ENCODE peak calls at places on chromosomes 16 and 17, in six cellular contexts. One of them, this sample, is unnamed. For H3K4me1, the result is how much of the 10 kb centered on the place peaks cover.

GRCh38 chr16:86888240-86889044 is 310.1 kb downstream of the FOXL1 start:
- DNase-seq in cardiac muscle cell: no peak
- DNase-seq in pancreas: no peak
- DNase-seq in left lung: no peak
- DNase-seq in DND-41: no peak
- DNase-seq in SJSA1: no peak
- DNase-seq in this sample: no peak

GRCh38 chr16:49661465-49662187 is 194.3 kb downstream of the ZNF423 start:
- DNase-seq in cardiac muscle cell: no peak
- DNase-seq in pancreas: no peak
- DNase-seq in left lung: no peak
- DNase-seq in DND-41: no peak
- DNase-seq in SJSA1: no peak
- DNase-seq in this sample: no peak

GRCh38 chr17:42198897-42199296 is 4.6 kb upstream of the GHDC start:
- DNase-seq in cardiac muscle cell: no peak
- DNase-seq in pancreas: no peak
- DNase-seq in left lung: peak
- DNase-seq in DND-41: no peak
- DNase-seq in SJSA1: no peak
- DNase-seq in this sample: no peak

GRCh38 chr17:17151541-17151940 is 54.6 kb downstream of the PLD6 start:
- DNase-seq in cardiac muscle cell: no peak
- DNase-seq in pancreas: no peak
- DNase-seq in left lung: no peak
- DNase-seq in DND-41: no peak
- DNase-seq in SJSA1: peak
- DNase-seq in this sample: no peak

GRCh38 chr16:317583-317982 is 34.6 kb downstream of the PDIA2 start:
- DNase-seq in cardiac muscle cell: no peak
- DNase-seq in pancreas: no peak
- DNase-seq in left lung: no peak
- DNase-seq in DND-41: no peak
- DNase-seq in SJSA1: no peak
- DNase-seq in this sample: no peak

GRCh38 chr17:44190496-44190895 is 3.7 kb downstream of the TMUB2 start:
- DNase-seq in cardiac muscle cell: no peak
- DNase-seq in pancreas: no peak
- DNase-seq in left lung: no peak
- DNase-seq in DND-41: no peak
- DNase-seq in SJSA1: no peak
- DNase-seq in this sample: no peak

GRCh38 chr16:70438325-70438982 is 446 bp downstream of the ST3GAL2 start:
- DNase-seq in cardiac muscle cell: no peak
- DNase-seq in pancreas: peak
- DNase-seq in left lung: no peak
- DNase-seq in DND-41: no peak
- DNase-seq in SJSA1: no peak
- DNase-seq in this sample: no peak

GRCh38 chr16:48950184-48950583 is 331.5 kb downstream of the CBLN1 start:
- DNase-seq in cardiac muscle cell: no peak
- DNase-seq in pancreas: no peak
- DNase-seq in left lung: no peak
- DNase-seq in DND-41: no peak
- DNase-seq in SJSA1: no peak
- DNase-seq in this sample: no peak

GRCh38 chr17:6159541-6160187 is 89.5 kb downstream of the WSCD1 start:
- DNase-seq in cardiac muscle cell: no peak
- DNase-seq in pancreas: no peak
- DNase-seq in left lung: no peak
- DNase-seq in DND-41: no peak
- DNase-seq in SJSA1: no peak
- DNase-seq in this sample: no peak

GRCh38 chr17:69607162-69607834 is 192.8 kb downstream of the MAP2K6 start:
- DNase-seq in cardiac muscle cell: peak
- DNase-seq in pancreas: peak
- DNase-seq in left lung: peak
- DNase-seq in DND-41: peak
- DNase-seq in SJSA1: peak
- DNase-seq in this sample: no peak

GRCh38 chr17:39161967-39162366 is 4.0 kb downstream of the ARL5C start:
- DNase-seq in cardiac muscle cell: no peak
- DNase-seq in pancreas: no peak
- DNase-seq in left lung: no peak
- DNase-seq in DND-41: peak
- DNase-seq in SJSA1: no peak
- DNase-seq in this sample: no peak

GRCh38 chr16:88976359-88977027 is 514 bp downstream of the CBFA2T3 start:
- DNase-seq in cardiac muscle cell: no peak
- DNase-seq in pancreas: no peak
- DNase-seq in left lung: no peak
- DNase-seq in DND-41: no peak
- DNase-seq in SJSA1: no peak
- DNase-seq in this sample: no peak

GRCh38 chr16:12092347-12092882 is 115.9 kb downstream of the SNX29 start:
- DNase-seq in cardiac muscle cell: no peak
- DNase-seq in pancreas: no peak
- DNase-seq in left lung: peak
- DNase-seq in DND-41: no peak
- DNase-seq in SJSA1: no peak
- DNase-seq in this sample: no peak
- H3K4me1 ChIP-seq in cardiac muscle cell: under half
- H3K4me1 ChIP-seq in pancreas: under half
- H3K4me1 ChIP-seq in left lung: half or more
- H3K4me1 ChIP-seq in DND-41: under half
- H3K4me1 ChIP-seq in SJSA1: under half
- H3K4me1 ChIP-seq in this sample: under half

GRCh38 chr17:80181431-80181830 is 11.6 kb downstream of the CARD14 start:
- DNase-seq in cardiac muscle cell: no peak
- DNase-seq in pancreas: no peak
- DNase-seq in left lung: no peak
- DNase-seq in DND-41: no peak
- DNase-seq in SJSA1: no peak
- DNase-seq in this sample: no peak

GRCh38 chr17:80184423-80184714 is 14.5 kb downstream of the CARD14 start:
- DNase-seq in cardiac muscle cell: no peak
- DNase-seq in pancreas: no peak
- DNase-seq in left lung: no peak
- DNase-seq in DND-41: no peak
- DNase-seq in SJSA1: no peak
- DNase-seq in this sample: no peak

GRCh38 chr17:80183581-80184422 is 14.0 kb downstream of the CARD14 start:
- DNase-seq in cardiac muscle cell: no peak
- DNase-seq in pancreas: no peak
- DNase-seq in left lung: no peak
- DNase-seq in DND-41: no peak
- DNase-seq in SJSA1: no peak
- DNase-seq in this sample: no peak

GRCh38 chr17:80182118-80182844 is 12.5 kb downstream of the CARD14 start:
- DNase-seq in cardiac muscle cell: no peak
- DNase-seq in pancreas: no peak
- DNase-seq in left lung: no peak
- DNase-seq in DND-41: no peak
- DNase-seq in SJSA1: no peak
- DNase-seq in this sample: no peak

DNA sequence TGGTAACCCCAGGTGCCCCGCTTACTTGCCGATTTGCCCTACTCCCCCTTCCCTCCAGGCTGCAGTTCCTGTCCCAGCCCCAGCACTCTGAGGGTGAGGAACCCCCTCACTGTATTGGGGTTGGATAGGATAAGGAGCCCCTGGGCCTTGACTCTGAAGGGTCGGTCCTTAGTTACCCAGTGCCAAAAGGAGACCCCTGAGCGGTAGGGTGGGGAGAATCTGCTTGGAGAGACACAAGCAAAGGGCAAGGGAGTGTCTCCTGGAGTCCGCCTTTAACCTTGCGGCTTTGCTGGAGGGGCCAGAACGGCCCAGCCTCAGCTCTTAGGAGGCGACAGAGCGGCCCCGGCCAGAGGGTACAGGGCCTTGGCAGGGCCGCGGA is 13.0 kb downstream of the CARD14 start:
- DNase-seq in cardiac muscle cell: no peak
- DNase-seq in pancreas: no peak
- DNase-seq in left lung: no peak
- DNase-seq in DND-41: no peak
- DNase-seq in SJSA1: no peak
- DNase-seq in this sample: no peak
- H3K4me3 ChIP-seq in cardiac muscle cell: no peak
- H3K4me3 ChIP-seq in pancreas: no peak
- H3K4me3 ChIP-seq in left lung: no peak
- H3K4me3 ChIP-seq in DND-41: no peak
- H3K4me3 ChIP-seq in SJSA1: no peak
- H3K4me3 ChIP-seq in this sample: no peak

GRCh38 chr17:15270628-15271381 is 5.7 kb upstream of the PMP22 start:
- DNase-seq in cardiac muscle cell: no peak
- DNase-seq in pancreas: no peak
- DNase-seq in left lung: no peak
- DNase-seq in DND-41: no peak
- DNase-seq in SJSA1: no peak
- DNase-seq in this sample: no peak

GRCh38 chr17:15268003-15268402 is 2.9 kb upstream of the PMP22 start:
- DNase-seq in cardiac muscle cell: no peak
- DNase-seq in pancreas: no peak
- DNase-seq in left lung: no peak
- DNase-seq in DND-41: no peak
- DNase-seq in SJSA1: no peak
- DNase-seq in this sample: no peak

GRCh38 chr17:15269087-15269486 is 4.0 kb upstream of the PMP22 start:
- DNase-seq in cardiac muscle cell: no peak
- DNase-seq in pancreas: no peak
- DNase-seq in left lung: no peak
- DNase-seq in DND-41: no peak
- DNase-seq in SJSA1: no peak
- DNase-seq in this sample: no peak

GRCh38 chr17:15268465-15268864 is 3.3 kb upstream of the PMP22 start:
- DNase-seq in cardiac muscle cell: no peak
- DNase-seq in pancreas: no peak
- DNase-seq in left lung: no peak
- DNase-seq in DND-41: no peak
- DNase-seq in SJSA1: no peak
- DNase-seq in this sample: no peak

GRCh38 chr17:15269690-15270089 is 4.6 kb upstream of the PMP22 start:
- DNase-seq in cardiac muscle cell: no peak
- DNase-seq in pancreas: no peak
- DNase-seq in left lung: no peak
- DNase-seq in DND-41: no peak
- DNase-seq in SJSA1: no peak
- DNase-seq in this sample: no peak
- H3K27ac ChIP-seq in cardiac muscle cell: no peak
- H3K27ac ChIP-seq in pancreas: no peak
- H3K27ac ChIP-seq in left lung: no peak
- H3K27ac ChIP-seq in DND-41: no peak
- H3K27ac ChIP-seq in SJSA1: no peak
- H3K27ac ChIP-seq in this sample: no peak

DNA sequence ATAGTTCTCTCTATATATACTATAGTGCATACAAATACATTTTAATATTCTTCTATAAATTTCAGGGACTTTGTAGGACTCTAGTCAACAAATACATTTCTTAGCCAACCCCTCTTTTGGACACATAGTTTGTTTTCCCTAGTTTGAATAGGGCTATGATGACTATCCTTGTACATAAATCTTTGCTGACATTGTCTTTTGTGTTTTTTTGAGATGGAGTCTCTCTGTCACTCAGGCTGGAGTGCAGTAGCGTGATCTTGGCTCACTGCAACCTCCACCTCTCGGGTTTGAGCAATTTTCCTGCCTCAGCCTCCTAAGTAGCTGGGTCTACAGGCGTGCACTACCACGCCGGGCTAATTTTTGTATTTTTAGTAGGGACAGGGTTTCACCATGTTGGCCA is 3.3 kb downstream of the ANKS4B start:
- DNase-seq in cardiac muscle cell: no peak
- DNase-seq in pancreas: no peak
- DNase-seq in left lung: no peak
- DNase-seq in DND-41: no peak
- DNase-seq in SJSA1: no peak
- DNase-seq in this sample: no peak
- H3K4me1 ChIP-seq in cardiac muscle cell: under half
- H3K4me1 ChIP-seq in pancreas: under half
- H3K4me1 ChIP-seq in left lung: under half
- H3K4me1 ChIP-seq in DND-41: under half
- H3K4me1 ChIP-seq in SJSA1: under half
- H3K4me1 ChIP-seq in this sample: under half

This sample was measured in CD8-positive, alpha-beta memory T cell.